ENCODE peak calls at places on chromosome 20, in nine cellular contexts. K is CD4-positive, alpha-beta T cell; E is endothelial cell; R is lung; W is H1; N is GM20000; X is dorsolateral prefrontal cortex; I is hepatocyte; V is heart left ventricle. S is an unnamed sample.

GRCh38 chr20:22999756-23000155 is 35.4 kb upstream of the SSTR4 start:
- DNase-seq in K (no peak), E (no peak), R (no peak), W (no peak), N (no peak), X (no peak), I (no peak), V (no peak), S (no peak)

GRCh38 chr20:52103911-52104545 is 87.6 kb downstream of the ZFP64 start:
- DNase-seq in K (no peak), E (peak), R (no peak), W (peak), N (peak), X (no peak), I (no peak), V (no peak), S (no peak)

GRCh38 chr20:13868331-13868730 is 83.5 kb downstream of the NDUFAF5 start:
- DNase-seq in K (no peak), E (no peak), R (no peak), W (no peak), N (no peak), X (no peak), I (no peak), V (no peak), S (no peak)

GRCh38 chr20:34262488-34263288 is 21.5 kb downstream of the ASIP start:
- DNase-seq in K (no peak), E (no peak), R (no peak), W (no peak), N (peak), X (no peak), I (peak), V (peak), S (no peak)

GRCh38 chr20:5041433-5041832 is 40.1 kb upstream of the SLC23A2 start:
- DNase-seq in K (no peak), E (no peak), R (no peak), W (no peak), N (no peak), X (no peak), I (peak), V (no peak), S (no peak)

GRCh38 chr20:39190666-39191570 is 228.8 kb downstream of the DHX35 start:
- DNase-seq in K (no peak), E (no peak), R (no peak), W (peak), N (no peak), X (no peak), I (peak), V (no peak), S (no peak)

GRCh38 chr20:4295226-4295625 is 279.9 kb upstream of the RNF24 start:
- DNase-seq in K (no peak), E (no peak), R (no peak), W (no peak), N (no peak), X (no peak), I (no peak), V (no peak), S (no peak)

GRCh38 chr20:62040933-62041332 is 24.7 kb downstream of the TAF4 start:
- DNase-seq in K (no peak), E (no peak), R (no peak), W (no peak), N (no peak), X (no peak), I (no peak), V (no peak), S (no peak)

GRCh38 chr20:18138639-18139583 is 1.2 kb downstream of the KAT14 start:
- DNase-seq in K (no peak), E (no peak), R (no peak), W (no peak), N (no peak), X (no peak), I (peak), V (no peak), S (no peak)

GRCh38 chr20:25574411-25574810 is 10.9 kb downstream of the NINL start:
- DNase-seq in K (no peak), E (peak), R (no peak), W (no peak), N (no peak), X (no peak), I (no peak), V (no peak), S (no peak)
- TF ChIP-seq CTCF in K (no peak), E (no peak), R (no peak), W (peak), N (no peak), X (no peak), I (peak), V (no peak), S (no peak)

GRCh38 chr20:44208770-44209169 is 1.8 kb downstream of the OSER1 start:
- DNase-seq in K (no peak), E (no peak), R (no peak), W (no peak), N (no peak), X (no peak), I (no peak), V (no peak), S (no peak)
- TF ChIP-seq CTCF in K (no peak), E (no peak), R (no peak), W (no peak), N (no peak), X (no peak), I (no peak), V (no peak), S (no peak)

DNA sequence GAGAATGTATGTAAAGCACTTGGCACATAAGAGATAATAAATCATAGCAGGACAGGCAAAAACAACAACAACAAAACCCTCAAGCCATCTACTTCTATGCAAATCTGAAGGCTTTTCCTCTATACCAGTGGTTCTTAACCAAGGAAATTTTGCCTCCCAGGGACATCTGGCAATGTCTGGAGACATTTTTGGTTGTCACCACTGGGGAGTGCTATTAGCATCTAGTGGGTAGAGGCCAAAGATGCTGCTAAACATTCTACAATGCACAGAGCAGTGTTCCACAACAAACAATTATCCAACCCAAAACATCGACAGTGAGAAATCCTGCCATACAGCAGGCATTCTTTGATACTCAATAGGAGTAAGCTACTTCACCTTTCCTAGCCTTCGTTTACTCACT is 28.2 kb downstream of the NDRG3 start:
- DNase-seq in K (no peak), E (peak), R (no peak), W (no peak), N (no peak), X (peak), I (no peak), V (no peak), S (no peak)
- TF ChIP-seq CTCF in K (peak), E (no peak), R (no peak), W (no peak), N (peak), X (peak), I (no peak), V (peak), S (no peak)

DNA sequence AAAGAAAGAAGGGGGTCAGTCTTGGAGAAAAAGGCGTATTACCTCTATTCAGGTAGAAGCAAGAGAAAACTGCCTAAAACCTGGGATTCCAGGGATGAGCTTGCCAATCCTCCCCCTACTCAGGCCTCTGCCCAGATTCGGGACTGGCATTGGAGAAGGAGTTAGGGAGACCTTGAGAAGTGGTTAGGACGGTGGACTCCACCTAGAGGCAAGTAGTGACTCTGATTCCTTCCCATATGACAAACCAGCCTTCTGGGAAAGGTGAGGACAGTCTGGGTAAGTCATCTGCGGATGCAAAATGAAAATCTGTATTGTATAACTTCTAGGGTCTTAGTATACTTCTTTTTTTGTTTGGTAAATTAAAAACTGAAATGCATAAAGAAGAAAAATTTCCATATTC is 43.8 kb downstream of the SLX4IP start:
- DNase-seq in K (no peak), E (no peak), R (no peak), W (no peak), N (no peak), X (no peak), I (no peak), V (no peak), S (no peak)
- TF ChIP-seq CTCF in K (no peak), E (no peak), R (no peak), W (no peak), N (no peak), X (no peak), I (no peak), V (no peak), S (no peak)

S was measured in activated B cell treated with CpG ODN at 0.5 μM for 24 hours.